ENCODE peak calls at places on chromosomes 7 and 10, in five cellular contexts. B is A549, A is Calu3, U is colonic mucosa, F is SK-N-SH. K is an unnamed sample.

GRCh38 chr10:11757820-11758463 is 15.8 kb downstream of the ECHDC3 start:
- DNase-seq in B (peak; percentile 87), A (peak; percentile 89), U (peak; percentile 93), F (peak; percentile 86), K (peak; percentile 87)

GRCh38 chr7:85471740-85472139 is 284.9 kb upstream of the SEMA3D start:
- DNase-seq in B (no peak), A (no peak), U (no peak), F (no peak), K (no peak)

GRCh38 chr7:77536413-77537135 is 521 bp upstream of the PTPN12 start:
- DNase-seq in B (peak; percentile 98), A (peak; percentile 95), U (peak; percentile 99), F (peak; percentile 100), K (peak; percentile 100)

GRCh38 chr7:104150470-104150869 is 57.3 kb downstream of the ORC5 start:
- DNase-seq in B (no peak), A (no peak), U (no peak), F (no peak), K (no peak)

GRCh38 chr7:123635551-123636359 is 19.9 kb upstream of the LMOD2 start:
- DNase-seq in B (peak; percentile 13), A (no peak), U (no peak), F (peak; percentile 72), K (no peak)

GRCh38 chr10:60394444-60394843 is 4.8 kb upstream of the ANK3 start:
- DNase-seq in B (no peak), A (no peak), U (no peak), F (no peak), K (no peak)

GRCh38 chr10:32377458-32378370 is 30.8 kb upstream of the EPC1 start:
- DNase-seq in B (no peak), A (no peak), U (no peak), F (peak; percentile 37), K (peak; percentile 15)

GRCh38 chr7:112982441-112983063 is 104.1 kb downstream of the GPR85 start:
- DNase-seq in B (no peak), A (no peak), U (no peak), F (no peak), K (peak; percentile 20)

GRCh38 chr7:31003097-31003496 is 39.3 kb downstream of the GHRHR start:
- DNase-seq in B (no peak), A (no peak), U (no peak), F (no peak), K (no peak)

GRCh38 chr7:112286294-112287086 is 80.0 kb downstream of the ZNF277 start:
- DNase-seq in B (no peak), A (no peak), U (no peak), F (peak; percentile 15), K (no peak)

GRCh38 chr10:49183596-49184542 is 4.3 kb downstream of the TMEM273 start:
- DNase-seq in B (no peak), A (no peak), U (peak; percentile 17), F (no peak), K (no peak)

GRCh38 chr10:24731942-24732341 is 8.3 kb upstream of the ARHGAP21 start:
- DNase-seq in B (no peak), A (peak; percentile 16), U (no peak), F (no peak), K (no peak)

GRCh38 chr7:117931314-117931713 is 58.1 kb upstream of the CTTNBP2 start:
- DNase-seq in B (no peak), A (no peak), U (no peak), F (no peak), K (no peak)

GRCh38 chr10:88254091-88254490 is 329.0 kb downstream of the RNLS start:
- DNase-seq in B (peak; percentile 58), A (peak; percentile 51), U (no peak), F (no peak), K (no peak)

GRCh38 chr10:22597142-22597541 is 117.2 kb downstream of the PIP4K2A start:
- DNase-seq in B (no peak), A (no peak), U (no peak), F (no peak), K (peak; percentile 26)

GRCh38 chr10:91551856-91552255 is 81.0 kb downstream of the PPP1R3C start:
- DNase-seq in B (peak; percentile 35), A (peak; percentile 27), U (peak; percentile 46), F (peak; percentile 55), K (peak; percentile 32)

GRCh38 chr10:90834326-90834725 is 23.5 kb downstream of the HTR7 start:
- DNase-seq in B (no peak), A (no peak), U (no peak), F (no peak), K (no peak)

GRCh38 chr10:6962576-6962975 is 382.5 kb upstream of the PRKCQ start:
- DNase-seq in B (no peak), A (no peak), U (no peak), F (no peak), K (no peak)

GRCh38 chr7:27073066-27073465 is 22.7 kb downstream of the HOXA1 start:
- DNase-seq in B (no peak), A (peak; percentile 42), U (no peak), F (no peak), K (no peak)

DNA sequence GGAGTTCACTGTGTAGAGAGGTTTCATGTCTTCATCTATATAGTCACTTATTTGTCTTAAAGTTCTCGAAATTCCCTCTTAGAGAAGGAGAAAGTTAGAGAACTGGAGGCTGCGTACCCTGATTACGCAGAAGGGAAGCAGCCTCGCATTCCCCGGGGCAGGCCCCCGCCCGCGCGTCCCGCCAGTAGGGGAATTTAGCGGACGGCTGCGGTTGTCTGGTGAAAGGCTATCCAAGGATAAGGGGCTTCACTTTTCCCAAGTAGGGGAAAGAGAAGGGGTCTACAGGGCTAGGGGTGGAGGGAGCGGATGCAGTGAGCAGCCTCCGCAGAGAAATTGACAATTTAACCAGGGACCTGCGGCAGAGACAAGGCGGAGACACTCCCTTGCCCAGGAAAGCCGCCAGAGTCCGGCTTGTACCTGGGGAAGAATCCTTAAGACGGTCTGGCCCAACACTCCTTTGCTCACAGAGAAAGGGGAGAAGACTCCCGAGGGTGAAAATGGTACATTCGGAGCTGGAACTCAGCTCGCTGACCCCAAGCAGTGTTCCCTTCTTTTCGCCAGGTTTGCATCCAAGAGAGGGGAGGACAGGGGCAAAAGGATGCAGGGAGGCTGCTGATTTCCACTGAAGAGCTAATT is 976 bp upstream of the MAGI2 start:
- DNase-seq in B (no peak), A (no peak), U (no peak), F (no peak), K (no peak)
- TF ChIP-seq CTCF in B (no peak), A (no peak), U (no peak), F (peak; percentile 35), K (no peak)

DNA sequence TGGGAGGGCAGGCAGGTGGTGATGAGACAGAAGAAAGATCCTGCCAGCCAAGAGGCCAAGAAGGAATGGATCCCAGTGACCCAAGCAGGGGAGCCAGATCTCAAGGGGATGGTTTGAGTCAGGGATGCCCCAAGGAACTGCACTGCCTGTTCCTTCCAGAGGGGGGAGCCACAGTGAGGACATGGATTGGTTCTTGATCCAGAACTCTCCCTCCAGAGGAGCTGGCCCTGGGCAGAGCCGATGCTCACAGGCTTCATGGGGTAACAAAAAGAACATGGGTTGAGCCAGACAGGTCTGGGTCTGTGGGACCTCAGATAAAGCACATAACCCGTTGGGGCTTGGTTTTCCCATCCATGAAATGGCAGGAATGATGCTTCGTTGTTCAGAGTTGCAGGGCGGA is 4.6 kb upstream of the DENND2A start:
- DNase-seq in B (no peak), A (no peak), U (no peak), F (peak; percentile 54), K (peak; percentile 37)
- TF ChIP-seq CTCF in B (peak; percentile 12), A (no peak), U (no peak), F (peak; percentile 58), K (no peak)

DNA sequence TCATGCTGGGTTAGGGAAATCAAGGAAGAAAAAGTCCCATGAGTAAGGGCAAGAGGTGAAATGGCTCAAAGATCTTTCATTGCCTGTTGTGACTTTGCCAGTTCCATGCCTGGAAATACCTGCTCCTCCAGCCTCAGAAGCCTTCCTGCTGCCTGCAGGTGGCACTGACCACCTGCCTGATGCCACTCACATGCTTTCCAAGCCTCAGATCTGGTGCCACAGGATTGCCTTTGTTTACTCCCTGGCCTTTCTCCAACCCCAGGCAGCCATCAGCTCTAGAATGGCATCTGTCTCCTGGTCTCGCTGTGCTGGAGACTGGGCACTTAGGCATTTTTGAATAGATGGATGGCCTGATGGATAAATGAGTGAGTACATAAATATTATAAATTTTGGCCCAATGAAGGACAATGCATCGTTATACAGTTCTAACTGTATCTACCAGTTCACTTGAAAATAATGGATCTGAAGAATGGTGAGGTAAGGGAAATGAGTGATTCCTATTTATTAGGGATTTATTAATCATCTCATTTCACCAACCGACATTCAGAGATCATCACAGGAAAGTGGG is 657.2 kb downstream of the INHBA start:
- DNase-seq in B (no peak), A (peak; percentile 86), U (peak; percentile 46), F (no peak), K (peak; percentile 7)
- TF ChIP-seq CTCF in B (no peak), A (peak; percentile 88), U (no peak), F (peak; percentile 32), K (no peak)

GRCh38 chr7:1020849-1021251 is 23.5 kb upstream of the GPR146 start:
- DNase-seq in B (no peak), A (no peak), U (no peak), F (no peak), K (no peak)
- TF ChIP-seq CTCF in B (peak; percentile 15), A (no peak), U (no peak), F (peak; percentile 35), K (no peak)

K was measured in GM20000.